ENCODE peak calls at places on chromosome 1, in four cellular contexts. J is H1, K is NT2/D1, U is SK-N-SH. A is an unnamed sample. For H3K9me3, the result is how much of the 10 kb centered on the place peaks cover.

GRCh38 chr1:148318900-148319242 is 164.2 kb downstream of the PPIAL4G start:
- DNase-seq in J (no peak), K (no peak), U (no peak), A (no peak)

GRCh38 chr1:156081174-156082110 is 823 bp downstream of the MEX3A start:
- DNase-seq in J (no peak), K (no peak), U (peak), A (no peak)

GRCh38 chr1:2258996-2259395 is 30.9 kb downstream of the SKI start:
- DNase-seq in J (no peak), K (no peak), U (no peak), A (no peak)

GRCh38 chr1:41735587-41736290 is 183.0 kb downstream of the HIVEP3 start:
- DNase-seq in J (no peak), K (no peak), U (no peak), A (no peak)

GRCh38 chr1:224520808-224521207 is 86.2 kb upstream of the WDR26 start:
- DNase-seq in J (no peak), K (no peak), U (no peak), A (no peak)

GRCh38 chr1:234702342-234703000 is 92.5 kb upstream of the IRF2BP2 start:
- DNase-seq in J (no peak), K (no peak), U (no peak), A (no peak)

GRCh38 chr1:90340604-90341003 is 345.7 kb downstream of the ZNF326 start:
- DNase-seq in J (no peak), K (no peak), U (no peak), A (no peak)

GRCh38 chr1:89512996-89513395 is 11.6 kb upstream of the LRRC8B start:
- DNase-seq in J (no peak), K (no peak), U (no peak), A (no peak)

GRCh38 chr1:99305626-99306025 is 41.3 kb downstream of the PLPPR4 start:
- DNase-seq in J (no peak), K (no peak), U (no peak), A (no peak)

GRCh38 chr1:198856601-198857000 is 217.8 kb downstream of the PTPRC start:
- DNase-seq in J (no peak), K (no peak), U (no peak), A (no peak)

GRCh38 chr1:179061360-179062282 is 20.2 kb upstream of the TOR3A start:
- DNase-seq in J (no peak), K (no peak), U (no peak), A (no peak)

GRCh38 chr1:161838362-161838761 is 72.2 kb downstream of the ATF6 start:
- DNase-seq in J (no peak), K (no peak), U (no peak), A (no peak)

GRCh38 chr1:78540056-78540455 is 49.3 kb downstream of the PTGFR start:
- DNase-seq in J (no peak), K (no peak), U (no peak), A (no peak)

GRCh38 chr1:77536813-77537212 is 145.6 kb downstream of the ZZZ3 start:
- DNase-seq in J (no peak), K (no peak), U (no peak), A (peak)

GRCh38 chr1:186519981-186520380 is 59.1 kb upstream of the PDC start:
- DNase-seq in J (no peak), K (no peak), U (no peak), A (no peak)

GRCh38 chr1:24683713-24684162 is 40.6 kb downstream of the SRRM1 start:
- DNase-seq in J (no peak), K (no peak), U (no peak), A (peak)

GRCh38 chr1:51636191-51636590 is 19.3 kb downstream of the OSBPL9 start:
- DNase-seq in J (no peak), K (no peak), U (no peak), A (no peak)
- H3K9me3 ChIP-seq in J (under half), K (under half), U (under half), A (under half)

GRCh38 chr1:218476385-218476784 is 131.2 kb downstream of the TGFB2 start:
- DNase-seq in J (no peak), K (no peak), U (no peak), A (no peak)

GRCh38 chr1:218474089-218474488 is 129.0 kb downstream of the TGFB2 start:
- DNase-seq in J (no peak), K (no peak), U (no peak), A (no peak)

GRCh38 chr1:218473527-218473926 is 128.4 kb downstream of the TGFB2 start:
- DNase-seq in J (no peak), K (no peak), U (no peak), A (no peak)

GRCh38 chr1:218475699-218476098 is 130.6 kb downstream of the TGFB2 start:
- DNase-seq in J (no peak), K (no peak), U (no peak), A (no peak)

DNA sequence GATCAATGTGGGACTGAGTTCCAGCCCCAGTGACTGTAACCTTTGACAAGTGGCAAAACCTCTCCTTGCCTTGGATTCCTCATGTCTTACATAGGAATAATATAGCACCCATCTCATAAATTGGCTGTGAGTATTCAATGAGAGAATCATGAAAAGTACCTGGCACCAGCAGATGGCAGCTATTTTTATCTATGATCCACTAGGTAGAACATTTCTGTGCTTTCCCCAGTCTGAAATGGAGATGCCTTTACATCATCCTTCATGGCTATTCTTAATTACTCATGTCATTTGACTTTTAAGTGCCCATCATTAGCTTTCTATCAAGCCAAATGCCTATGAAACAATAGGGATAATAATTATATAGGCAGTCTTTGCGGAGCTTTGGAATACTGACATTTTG is 130.1 kb downstream of the TGFB2 start:
- DNase-seq in J (no peak), K (no peak), U (no peak), A (no peak)
- TF ChIP-seq YY1 in J (no peak), K (no peak), U (no peak), A (no peak)

DNA sequence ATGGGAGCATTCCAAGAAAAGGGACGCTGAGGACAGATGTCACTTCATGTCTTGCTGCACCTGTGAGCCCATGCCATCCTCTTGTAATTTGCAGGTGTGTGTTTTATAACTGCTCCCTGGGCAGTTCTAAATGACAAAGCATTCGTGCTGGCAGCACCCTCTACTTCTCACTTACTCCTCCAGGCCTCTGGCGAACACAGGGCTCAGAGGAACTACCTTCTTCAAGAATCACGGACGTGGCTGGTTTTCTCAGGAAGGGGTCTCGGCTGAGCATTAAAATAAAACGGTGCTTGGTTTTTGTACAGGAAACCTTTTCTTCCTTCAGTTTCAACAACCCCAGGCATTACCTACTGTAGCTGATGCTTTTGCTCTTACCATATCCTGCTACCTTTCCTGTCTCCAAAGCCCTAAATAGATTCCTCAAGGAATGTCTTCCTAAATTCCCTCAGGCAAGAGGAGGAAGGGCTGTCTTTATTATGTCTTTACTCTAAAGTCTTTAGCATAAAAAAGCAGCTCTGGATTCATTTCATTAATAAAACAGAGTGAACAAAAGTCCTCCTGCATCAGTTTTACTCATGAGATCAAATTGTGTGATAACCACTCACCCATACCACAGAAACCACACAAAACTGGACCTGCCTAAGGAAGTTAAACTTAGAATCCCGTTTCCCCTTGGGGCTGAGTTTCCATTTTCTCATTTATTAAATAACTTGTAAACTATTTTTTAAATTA is 79.0 kb upstream of the MAP10 start:
- DNase-seq in J (peak), K (peak), U (no peak), A (no peak)
- H3K9me3 ChIP-seq in J (under half), K (under half), U (under half), A (under half)

GRCh38 chr1:183237046-183237445 is 51.0 kb downstream of the LAMC2 start:
- DNase-seq in J (no peak), K (no peak), U (no peak), A (no peak)

GRCh38 chr1:183235503-183235902 is 49.4 kb downstream of the LAMC2 start:
- DNase-seq in J (no peak), K (no peak), U (no peak), A (no peak)

GRCh38 chr1:183233113-183233512 is 47.0 kb downstream of the LAMC2 start:
- DNase-seq in J (no peak), K (no peak), U (no peak), A (no peak)

GRCh38 chr1:183236158-183236725 is 50.2 kb downstream of the LAMC2 start:
- DNase-seq in J (no peak), K (no peak), U (no peak), A (no peak)

DNA sequence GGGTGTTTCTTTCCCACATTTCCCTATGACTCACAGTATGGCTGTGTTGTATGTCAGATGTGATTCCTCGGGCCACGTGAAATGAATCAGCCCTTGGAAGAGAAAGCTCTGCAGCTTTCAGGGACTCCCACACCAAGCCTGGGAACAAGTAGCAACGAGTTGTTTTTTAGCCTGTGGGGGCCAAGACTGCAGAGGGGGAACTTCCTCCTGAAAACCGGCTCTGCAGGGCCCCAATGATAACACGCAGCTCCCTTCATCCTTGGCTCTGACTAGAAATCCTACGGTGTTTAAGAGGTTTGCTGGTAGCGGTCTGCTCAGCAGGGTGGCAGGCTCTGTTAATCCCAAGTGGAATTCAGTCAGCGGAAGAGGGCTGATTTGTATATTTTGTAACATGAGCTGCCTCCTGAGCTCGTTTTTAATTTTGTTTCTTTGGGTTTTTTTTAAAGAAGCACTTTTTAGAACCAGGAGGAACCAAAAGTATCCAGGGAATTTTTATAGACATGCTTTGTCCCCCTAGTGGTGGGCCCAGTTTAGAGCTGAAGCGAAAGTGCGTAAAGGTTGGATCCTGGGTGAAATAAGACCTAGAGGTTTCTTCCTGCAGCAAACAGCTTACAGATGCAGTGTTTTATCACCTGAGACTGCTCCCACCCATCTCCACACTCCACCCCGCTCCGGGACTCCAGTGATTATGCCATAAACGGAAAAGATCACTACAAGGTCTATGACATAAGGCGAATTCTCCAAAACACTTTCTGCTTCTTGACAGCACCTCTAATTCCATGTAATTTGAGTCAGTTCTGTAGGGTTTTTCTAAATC is 48.8 kb downstream of the LAMC2 start:
- DNase-seq in J (peak), K (peak), U (peak), A (peak)
- TF ChIP-seq YY1 in J (no peak), K (no peak), U (peak), A (no peak)

GRCh38 chr1:30538226-30538625 is 185.2 kb downstream of the MATN1 start:
- DNase-seq in J (no peak), K (no peak), U (no peak), A (no peak)

GRCh38 chr1:30535595-30536325 is 187.6 kb downstream of the MATN1 start:
- DNase-seq in J (no peak), K (no peak), U (no peak), A (no peak)

GRCh38 chr1:30537279-30537678 is 186.1 kb downstream of the MATN1 start:
- DNase-seq in J (no peak), K (no peak), U (no peak), A (no peak)

GRCh38 chr1:30534551-30534940 is 188.8 kb downstream of the MATN1 start:
- DNase-seq in J (no peak), K (no peak), U (no peak), A (no peak)

DNA sequence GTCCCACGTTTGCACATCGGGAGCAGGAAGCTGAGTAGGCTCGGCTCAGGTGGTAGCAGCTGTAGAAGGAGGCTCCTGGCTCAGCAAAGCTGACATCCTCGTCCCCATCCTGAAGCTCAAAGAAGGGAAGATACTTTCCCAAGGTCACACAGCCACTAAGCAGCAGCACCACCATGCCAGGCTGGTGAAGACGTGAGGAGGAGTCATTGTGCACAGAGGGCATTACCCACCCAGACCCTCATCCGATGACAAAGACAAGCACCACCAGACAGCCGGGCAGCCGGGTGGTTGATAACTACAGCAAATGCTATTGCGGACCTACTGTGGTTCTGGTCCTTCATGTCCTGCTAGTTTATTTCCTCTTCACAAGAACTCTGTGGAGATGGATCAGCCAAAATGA is 186.9 kb downstream of the MATN1 start:
- DNase-seq in J (no peak), K (no peak), U (no peak), A (no peak)
- H3K9me3 ChIP-seq in J (under half), K (under half), U (under half), A (under half)

GRCh38 chr1:7675431-7676273 is 95.4 kb upstream of the VAMP3 start:
- DNase-seq in J (no peak), K (no peak), U (no peak), A (no peak)
- TF ChIP-seq YY1 in J (no peak), K (no peak), U (no peak), A (no peak)

GRCh38 chr1:114488739-114489138 is 22.3 kb downstream of the TRIM33 start:
- DNase-seq in J (no peak), K (no peak), U (no peak), A (no peak)
- H3K9me3 ChIP-seq in J (under half), K (under half), U (under half), A (under half)